ENCODE peak calls at places on chromosome 12, in seven cellular contexts. H is endothelial cell, W is NT2/D1, O is activated B cell treated with CpG ODN at 0.5 μM for 24 hours, S is PC-9, V is naive B cell, A is foreskin fibroblast. X is an unnamed sample.
A peak's percentile ranks its signal among the peaks of the same experiment; 100 is the strongest.

GRCh38 chr12:131487379-131488129 is 223.3 kb upstream of the SFSWAP start:
- DNase-seq in H (no peak), W (no peak), O (no peak), S (no peak), V (no peak), A (no peak), X (no peak)

GRCh38 chr12:94535614-94535932 is 75.9 kb upstream of the CEP83 start:
- DNase-seq in H (no peak), W (no peak), O (no peak), S (no peak), V (no peak), A (no peak), X (no peak)

GRCh38 chr12:6180300-6181051 is 19.7 kb upstream of the CD9 start:
- DNase-seq in H (no peak), W (no peak), O (no peak), S (peak; percentile 46), V (no peak), A (peak; percentile 95), X (no peak)

GRCh38 chr12:65123435-65124063 is 2.4 kb upstream of the WIF1 start:
- DNase-seq in H (peak; percentile 17), W (peak; percentile 32), O (no peak), S (no peak), V (peak; percentile 15), A (peak; percentile 19), X (peak; percentile 1)

GRCh38 chr12:106245767-106246166 is 2.1 kb downstream of the CKAP4 start:
- DNase-seq in H (no peak), W (no peak), O (no peak), S (peak; percentile 70), V (no peak), A (peak; percentile 42), X (peak; percentile 79)

GRCh38 chr12:13794706-13795105 is 186.7 kb downstream of the GRIN2B start:
- DNase-seq in H (no peak), W (no peak), O (no peak), S (no peak), V (no peak), A (no peak), X (no peak)

GRCh38 chr12:69519871-69520270 is 49.7 kb downstream of the FRS2 start:
- DNase-seq in H (no peak), W (no peak), O (no peak), S (no peak), V (no peak), A (no peak), X (no peak)

GRCh38 chr12:120327593-120327992 is at the start of gene PLA2G1B:
- DNase-seq in H (no peak), W (no peak), O (no peak), S (no peak), V (no peak), A (no peak), X (no peak)

GRCh38 chr12:52765702-52766101 is 11.4 kb downstream of the KRT76 start:
- DNase-seq in H (no peak), W (no peak), O (no peak), S (no peak), V (no peak), A (no peak), X (no peak)

GRCh38 chr12:53071591-53072551 is 7.3 kb downstream of the SPRYD3 start:
- DNase-seq in H (no peak), W (no peak), O (no peak), S (no peak), V (no peak), A (peak; percentile 61), X (no peak)

X was measured in trophoblast cell.